ENCODE peak calls at places on chromosome 16, in five cellular contexts. One of them, this sample, is unnamed.

GRCh38 chr16:3007957-3008748 is 4.6 kb upstream of the CLDN9 start:
- DNase-seq in AG09309: no peak
- DNase-seq in left ventricle myocardium inferior: peak
- DNase-seq in A549: no peak
- DNase-seq in right atrium auricular region: no peak
- DNase-seq in this sample: no peak

GRCh38 chr16:63575031-63575430 is 1538.8 kb upstream of the CDH8 start:
- DNase-seq in left ventricle myocardium inferior: no peak
- DNase-seq in right atrium auricular region: no peak
- DNase-seq in A549: no peak
- DNase-seq in AG09309: no peak
- DNase-seq in this sample: no peak

GRCh38 chr16:79876332-79876730 is 275.8 kb upstream of the MAF start:
- DNase-seq in A549: no peak
- DNase-seq in left ventricle myocardium inferior: no peak
- DNase-seq in right atrium auricular region: no peak
- DNase-seq in AG09309: no peak
- DNase-seq in this sample: no peak

GRCh38 chr16:67504190-67505021 is 21.1 kb upstream of the AGRP start:
- DNase-seq in right atrium auricular region: no peak
- DNase-seq in A549: peak
- DNase-seq in left ventricle myocardium inferior: peak
- DNase-seq in AG09309: no peak
- DNase-seq in this sample: no peak

GRCh38 chr16:17757808-17758207 is 287.0 kb upstream of the XYLT1 start:
- DNase-seq in left ventricle myocardium inferior: no peak
- DNase-seq in A549: no peak
- DNase-seq in right atrium auricular region: no peak
- DNase-seq in AG09309: no peak
- DNase-seq in this sample: no peak

GRCh38 chr16:82136956-82137818 is 32.8 kb downstream of the MPHOSPH6 start:
- DNase-seq in AG09309: no peak
- DNase-seq in right atrium auricular region: no peak
- DNase-seq in left ventricle myocardium inferior: no peak
- DNase-seq in A549: no peak
- DNase-seq in this sample: no peak

GRCh38 chr16:22070361-22071351 is 21.7 kb upstream of the VWA3A start:
- DNase-seq in right atrium auricular region: no peak
- DNase-seq in A549: no peak
- DNase-seq in left ventricle myocardium inferior: peak
- DNase-seq in AG09309: no peak
- DNase-seq in this sample: no peak

GRCh38 chr16:84059946-84060901 is 17.6 kb upstream of the SLC38A8 start:
- DNase-seq in right atrium auricular region: no peak
- DNase-seq in AG09309: no peak
- DNase-seq in A549: no peak
- DNase-seq in left ventricle myocardium inferior: no peak
- DNase-seq in this sample: no peak

GRCh38 chr16:28042856-28043255 is 20.7 kb downstream of the GSG1L start:
- DNase-seq in A549: no peak
- DNase-seq in AG09309: peak
- DNase-seq in right atrium auricular region: no peak
- DNase-seq in left ventricle myocardium inferior: no peak
- DNase-seq in this sample: no peak

GRCh38 chr16:89401641-89402445 is 88.5 kb downstream of the ANKRD11 start:
- DNase-seq in AG09309: no peak
- DNase-seq in left ventricle myocardium inferior: no peak
- DNase-seq in right atrium auricular region: no peak
- DNase-seq in A549: no peak
- DNase-seq in this sample: no peak

GRCh38 chr16:14389359-14389758 is 240.7 kb downstream of the PARN start:
- DNase-seq in A549: no peak
- DNase-seq in right atrium auricular region: no peak
- DNase-seq in left ventricle myocardium inferior: no peak
- DNase-seq in AG09309: no peak
- DNase-seq in this sample: no peak

GRCh38 chr16:69131749-69132423 is 502 bp downstream of the CHTF8 start:
- DNase-seq in AG09309: peak
- DNase-seq in left ventricle myocardium inferior: peak
- DNase-seq in A549: peak
- DNase-seq in right atrium auricular region: no peak
- DNase-seq in this sample: no peak

DNA sequence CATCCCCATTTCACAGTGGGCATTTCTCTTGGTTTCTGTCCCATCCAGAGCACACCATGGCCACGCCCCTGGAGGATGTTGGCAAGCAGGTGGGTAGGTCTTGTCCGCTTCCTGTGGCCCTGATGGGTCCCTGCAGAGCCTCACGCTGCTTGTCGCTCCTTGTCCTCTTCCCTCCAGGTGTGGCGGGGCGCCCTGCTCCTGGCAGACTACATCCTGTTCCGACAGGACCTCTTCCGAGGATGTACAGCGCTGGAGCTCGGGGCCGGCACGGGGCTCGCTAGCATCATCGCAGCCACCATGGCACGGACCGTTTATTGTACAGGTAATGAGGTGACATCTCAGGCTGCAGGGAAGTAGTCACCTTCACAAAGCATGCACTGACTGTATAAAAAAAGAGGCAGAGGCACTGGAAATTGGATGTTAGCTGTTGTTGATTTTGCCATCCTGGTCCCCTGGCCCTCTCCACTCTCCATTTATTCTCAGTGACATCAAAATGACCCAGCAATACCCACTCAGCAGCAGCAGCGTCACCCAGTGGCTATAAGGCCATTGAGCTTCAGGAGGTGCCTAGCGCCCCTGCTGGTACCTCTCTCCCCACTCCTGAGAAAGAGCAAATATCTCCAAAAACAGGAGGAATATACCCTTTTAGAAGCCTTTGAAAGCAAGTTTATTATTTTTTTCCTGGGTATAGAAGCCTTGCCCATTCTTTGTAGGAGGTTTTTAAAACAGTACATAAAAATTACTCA is 13.7 kb downstream of the METTL22 start:
- DNase-seq in left ventricle myocardium inferior: no peak
- DNase-seq in right atrium auricular region: no peak
- DNase-seq in AG09309: no peak
- DNase-seq in A549: peak
- DNase-seq in this sample: no peak
- TF ChIP-seq CTCF in left ventricle myocardium inferior: peak
- TF ChIP-seq CTCF in right atrium auricular region: peak
- TF ChIP-seq CTCF in AG09309: peak
- TF ChIP-seq CTCF in A549: peak
- TF ChIP-seq CTCF in this sample: no peak

DNA sequence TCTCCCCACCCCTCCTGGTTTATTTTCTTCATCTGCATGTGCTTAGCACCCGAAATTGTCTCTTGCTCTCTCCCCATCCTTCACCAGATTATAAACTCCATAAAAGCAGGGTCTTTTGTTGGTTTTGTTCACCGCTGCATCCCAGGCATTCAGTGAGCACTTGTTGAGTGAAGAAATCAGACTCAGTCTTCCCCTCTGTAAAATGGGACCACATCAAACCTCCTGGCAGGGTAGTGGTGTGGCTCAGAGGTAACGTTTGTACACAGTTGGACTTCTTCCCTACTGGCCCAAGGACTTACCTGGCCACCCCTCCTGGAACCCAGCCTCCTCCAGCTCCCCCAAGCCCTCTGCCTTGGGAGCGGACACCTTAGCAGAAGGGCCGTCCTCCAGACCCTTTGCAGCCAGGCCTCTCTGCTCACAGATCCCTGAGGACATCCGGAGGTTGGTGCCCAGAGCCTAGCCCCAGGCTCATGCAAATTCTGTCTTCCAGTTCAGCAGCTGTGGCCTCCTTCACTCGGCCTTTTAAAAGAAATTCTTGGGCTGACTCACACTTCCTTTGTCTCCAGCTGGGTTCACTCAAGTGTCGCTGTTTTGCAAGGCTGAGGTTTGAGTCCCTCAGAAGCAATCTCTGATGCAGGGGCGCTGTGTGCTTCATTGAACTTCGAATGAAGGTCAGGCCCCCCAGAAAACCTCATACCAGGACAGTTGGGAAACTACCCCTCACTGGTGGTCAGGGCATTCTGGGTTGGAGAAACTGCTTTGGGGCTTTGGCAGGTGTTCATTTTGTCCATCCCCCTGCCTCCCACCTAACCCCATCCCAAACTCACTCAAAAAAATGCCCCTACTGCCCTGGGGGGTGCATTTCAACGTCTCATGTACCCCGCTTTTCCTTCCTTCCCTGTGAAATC is 16.8 kb upstream of the RMI2 start:
- DNase-seq in AG09309: peak
- DNase-seq in left ventricle myocardium inferior: peak
- DNase-seq in right atrium auricular region: peak
- DNase-seq in A549: peak
- DNase-seq in this sample: peak
- TF ChIP-seq CTCF in AG09309: no peak
- TF ChIP-seq CTCF in left ventricle myocardium inferior: no peak
- TF ChIP-seq CTCF in right atrium auricular region: no peak
- TF ChIP-seq CTCF in A549: no peak
- TF ChIP-seq CTCF in this sample: no peak

GRCh38 chr16:75109732-75110243 is 6.8 kb downstream of the LDHD start:
- DNase-seq in AG09309: no peak
- DNase-seq in right atrium auricular region: no peak
- DNase-seq in A549: no peak
- DNase-seq in left ventricle myocardium inferior: peak
- DNase-seq in this sample: no peak
- TF ChIP-seq CTCF in AG09309: no peak
- TF ChIP-seq CTCF in right atrium auricular region: no peak
- TF ChIP-seq CTCF in A549: no peak
- TF ChIP-seq CTCF in left ventricle myocardium inferior: no peak
- TF ChIP-seq CTCF in this sample: no peak

GRCh38 chr16:25996052-25996451 is 304.3 kb downstream of the HS3ST4 start:
- DNase-seq in AG09309: no peak
- DNase-seq in left ventricle myocardium inferior: no peak
- DNase-seq in right atrium auricular region: no peak
- DNase-seq in A549: peak
- DNase-seq in this sample: no peak
- TF ChIP-seq CTCF in AG09309: peak
- TF ChIP-seq CTCF in left ventricle myocardium inferior: no peak
- TF ChIP-seq CTCF in right atrium auricular region: no peak
- TF ChIP-seq CTCF in A549: no peak
- TF ChIP-seq CTCF in this sample: no peak

GRCh38 chr16:19400709-19401108 is 17.0 kb upstream of the TMC5 start:
- DNase-seq in left ventricle myocardium inferior: no peak
- DNase-seq in right atrium auricular region: no peak
- DNase-seq in A549: no peak
- DNase-seq in AG09309: no peak
- DNase-seq in this sample: no peak
- TF ChIP-seq CTCF in left ventricle myocardium inferior: no peak
- TF ChIP-seq CTCF in right atrium auricular region: no peak
- TF ChIP-seq CTCF in A549: peak
- TF ChIP-seq CTCF in AG09309: no peak
- TF ChIP-seq CTCF in this sample: no peak

This sample was measured in activated B cell treated with CpG ODN at 0.5 μM for 24 hours.